ENCODE peak calls at places on chromosomes 12 and 14, in ten cellular contexts. T is esophagus squamous epithelium, D is K562, K is ascending aorta, S is gastrocnemius medialis, A is uterus, G is lower lobe of right lung, L is breast epithelium, E is thoracic aorta, P is lung. X is an unnamed sample. For H3K9me3, the result is how much of the 10 kb centered on the place peaks cover.

GRCh38 chr12:102800565-102800964 is 116.5 kb downstream of the PAH start:
- DNase-seq in T (no peak), D (no peak), K (no peak), S (no peak), A (no peak), G (no peak), L (no peak), E (no peak), P (no peak), X (no peak)

GRCh38 chr12:12748051-12748450 is 30.9 kb downstream of the CDKN1B start:
- DNase-seq in T (no peak), D (no peak), K (no peak), S (no peak), A (no peak), G (no peak), L (no peak), E (no peak), P (no peak), X (no peak)

GRCh38 chr12:48818831-48819590 is 715 bp downstream of the CACNB3 start:
- DNase-seq in T (no peak), D (no peak), K (no peak), S (no peak), A (peak), G (no peak), L (no peak), E (no peak), P (no peak), X (peak)

GRCh38 chr12:77003244-77003643 is 62.1 kb downstream of the E2F7 start:
- DNase-seq in T (no peak), D (no peak), K (no peak), S (no peak), A (no peak), G (no peak), L (no peak), E (no peak), P (no peak), X (no peak)

GRCh38 chr14:68730367-68730766 is 62.5 kb downstream of the ZFP36L1 start:
- DNase-seq in T (no peak), D (no peak), K (no peak), S (no peak), A (no peak), G (no peak), L (no peak), E (no peak), P (no peak), X (no peak)

GRCh38 chr14:28754209-28754985 is 12.2 kb upstream of the FOXG1 start:
- DNase-seq in T (no peak), D (peak), K (no peak), S (no peak), A (no peak), G (no peak), L (no peak), E (no peak), P (no peak), X (no peak)

GRCh38 chr14:63562414-63562813 is 19.2 kb upstream of the PPP2R5E start:
- DNase-seq in T (no peak), D (no peak), K (no peak), S (no peak), A (no peak), G (no peak), L (no peak), E (no peak), P (no peak), X (no peak)

GRCh38 chr14:103527408-103528157 is 1.4 kb upstream of the TRMT61A start:
- DNase-seq in T (no peak), D (no peak), K (no peak), S (no peak), A (no peak), G (no peak), L (no peak), E (no peak), P (no peak), X (no peak)

GRCh38 chr12:10395390-10395998 is 5.7 kb upstream of the KLRK1 start:
- DNase-seq in T (no peak), D (no peak), K (peak), S (peak), A (no peak), G (no peak), L (peak), E (no peak), P (no peak), X (no peak)

GRCh38 chr12:126708492-126708896 is 1558.5 kb upstream of the TMEM132C start:
- DNase-seq in T (no peak), D (no peak), K (no peak), S (no peak), A (no peak), G (no peak), L (no peak), E (no peak), P (no peak), X (no peak)

GRCh38 chr12:109773384-109774011 is 59.7 kb downstream of the TRPV4 start:
- DNase-seq in T (no peak), D (no peak), K (no peak), S (peak), A (no peak), G (peak), L (no peak), E (no peak), P (no peak), X (no peak)

GRCh38 chr14:84312551-84312950 is 1217.4 kb upstream of the FLRT2 start:
- DNase-seq in T (no peak), D (no peak), K (no peak), S (no peak), A (no peak), G (no peak), L (no peak), E (no peak), P (no peak), X (no peak)

GRCh38 chr12:4915752-4916151 is 6.0 kb downstream of the KCNA1 start:
- DNase-seq in T (no peak), D (no peak), K (no peak), S (no peak), A (no peak), G (no peak), L (no peak), E (no peak), P (no peak), X (no peak)

GRCh38 chr14:69726761-69727511 is 40.0 kb upstream of the SRSF5 start:
- DNase-seq in T (peak), D (peak), K (peak), S (peak), A (peak), G (peak), L (peak), E (no peak), P (peak), X (peak)

GRCh38 chr14:88386395-88386794 is 938 bp downstream of the SPATA7 start:
- DNase-seq in T (no peak), D (no peak), K (no peak), S (no peak), A (no peak), G (no peak), L (no peak), E (no peak), P (no peak), X (no peak)

GRCh38 chr12:10212623-10213131 is at the start of gene GABARAPL1:
- DNase-seq in T (peak), D (peak), K (peak), S (peak), A (peak), G (peak), L (peak), E (peak), P (peak), X (peak)

GRCh38 chr14:92460916-92461579 is 52.5 kb upstream of the RIN3 start:
- DNase-seq in T (no peak), D (no peak), K (peak), S (no peak), A (no peak), G (no peak), L (no peak), E (no peak), P (no peak), X (no peak)

GRCh38 chr12:22543246-22544037 is 900 bp downstream of the C2CD5 start:
- DNase-seq in T (peak), D (peak), K (peak), S (peak), A (peak), G (peak), L (peak), E (peak), P (peak), X (peak)

GRCh38 chr12:119225454-119225853 is 46.7 kb downstream of the HSPB8 start:
- DNase-seq in T (no peak), D (no peak), K (no peak), S (no peak), A (no peak), G (no peak), L (no peak), E (no peak), P (no peak), X (no peak)

GRCh38 chr14:85528882-85529585 is 910 bp upstream of the FLRT2 start:
- DNase-seq in T (no peak), D (no peak), K (peak), S (no peak), A (no peak), G (peak), L (no peak), E (no peak), P (no peak), X (no peak)

GRCh38 chr12:112350593-112351592 is 31.3 kb downstream of the HECTD4 start:
- DNase-seq in T (no peak), D (peak), K (no peak), S (no peak), A (no peak), G (no peak), L (no peak), E (no peak), P (no peak), X (no peak)

GRCh38 chr12:9391751-9392240 is 183.6 kb upstream of the PZP start:
- DNase-seq in T (no peak), D (no peak), K (no peak), S (no peak), A (no peak), G (no peak), L (no peak), E (no peak), P (no peak), X (no peak)

GRCh38 chr14:102524026-102524450 is 14.5 kb upstream of the ANKRD9 start:
- DNase-seq in T (no peak), D (no peak), K (no peak), S (no peak), A (no peak), G (no peak), L (no peak), E (no peak), P (no peak), X (no peak)

GRCh38 chr12:46985816-46986215 is 93.6 kb upstream of the PCED1B start:
- DNase-seq in T (no peak), D (no peak), K (no peak), S (no peak), A (no peak), G (no peak), L (no peak), E (no peak), P (no peak), X (no peak)

GRCh38 chr12:122875590-122876220 is 20.2 kb downstream of the VPS37B start:
- DNase-seq in T (no peak), D (no peak), K (peak), S (no peak), A (no peak), G (no peak), L (no peak), E (no peak), P (no peak), X (no peak)

GRCh38 chr12:77577756-77578155 is 252.9 kb upstream of the NAV3 start:
- DNase-seq in T (no peak), D (no peak), K (no peak), S (no peak), A (no peak), G (no peak), L (no peak), E (no peak), P (no peak), X (no peak)

GRCh38 chr14:39085933-39086332 is 17.1 kb downstream of the SEC23A start:
- DNase-seq in T (no peak), D (no peak), K (no peak), S (no peak), A (no peak), G (no peak), L (no peak), E (no peak), P (no peak), X (no peak)

GRCh38 chr14:78157855-78158436 is 12.2 kb upstream of the NRXN3 start:
- DNase-seq in T (no peak), D (peak), K (no peak), S (no peak), A (no peak), G (no peak), L (no peak), E (no peak), P (no peak), X (no peak)

GRCh38 chr12:130249376-130249775 is 87.1 kb downstream of the FZD10 start:
- DNase-seq in T (no peak), D (peak), K (no peak), S (no peak), A (no peak), G (no peak), L (no peak), E (no peak), P (no peak), X (no peak)

GRCh38 chr12:92065018-92065499 is 80.6 kb downstream of the BTG1 start:
- DNase-seq in T (no peak), D (no peak), K (no peak), S (no peak), A (peak), G (no peak), L (no peak), E (no peak), P (peak), X (no peak)

GRCh38 chr14:77061630-77062029 is 33.1 kb upstream of the IRF2BPL start:
- DNase-seq in T (no peak), D (no peak), K (no peak), S (no peak), A (no peak), G (no peak), L (no peak), E (no peak), P (no peak), X (no peak)

GRCh38 chr14:77058785-77059184 is 30.3 kb upstream of the IRF2BPL start:
- DNase-seq in T (no peak), D (no peak), K (no peak), S (no peak), A (no peak), G (no peak), L (no peak), E (no peak), P (no peak), X (no peak)

GRCh38 chr14:77062261-77062660 is 33.8 kb upstream of the IRF2BPL start:
- DNase-seq in T (no peak), D (no peak), K (no peak), S (no peak), A (no peak), G (no peak), L (no peak), E (no peak), P (no peak), X (no peak)

GRCh38 chr14:77058082-77058481 is 29.6 kb upstream of the IRF2BPL start:
- DNase-seq in T (no peak), D (no peak), K (no peak), S (no peak), A (no peak), G (no peak), L (no peak), E (no peak), P (no peak), X (no peak)

GRCh38 chr14:77059276-77059934 is 30.9 kb upstream of the IRF2BPL start:
- DNase-seq in T (no peak), D (peak), K (no peak), S (peak), A (peak), G (no peak), L (no peak), E (no peak), P (no peak), X (no peak)
- TF ChIP-seq CTCF in T (no peak), D (peak), K (no peak), S (peak), A (no peak), G (no peak), L (no peak), E (no peak), P (peak), X (no peak)

GRCh38 chr12:6945613-6946012 is 1.8 kb downstream of the C12orf57 start:
- DNase-seq in T (no peak), D (no peak), K (no peak), S (no peak), A (no peak), G (peak), L (no peak), E (no peak), P (no peak), X (no peak)

GRCh38 chr12:6946033-6946919 is 2.5 kb downstream of the C12orf57 start:
- DNase-seq in T (no peak), D (peak), K (peak), S (no peak), A (no peak), G (peak), L (peak), E (no peak), P (peak), X (peak)

GRCh38 chr12:6949063-6949594 is 2.0 kb upstream of the PTPN6 start:
- DNase-seq in T (no peak), D (no peak), K (no peak), S (no peak), A (no peak), G (peak), L (no peak), E (no peak), P (no peak), X (no peak)

GRCh38 chr12:6947615-6948014 is 3.5 kb upstream of the PTPN6 start:
- DNase-seq in T (no peak), D (no peak), K (no peak), S (no peak), A (no peak), G (peak), L (no peak), E (no peak), P (no peak), X (no peak)

DNA sequence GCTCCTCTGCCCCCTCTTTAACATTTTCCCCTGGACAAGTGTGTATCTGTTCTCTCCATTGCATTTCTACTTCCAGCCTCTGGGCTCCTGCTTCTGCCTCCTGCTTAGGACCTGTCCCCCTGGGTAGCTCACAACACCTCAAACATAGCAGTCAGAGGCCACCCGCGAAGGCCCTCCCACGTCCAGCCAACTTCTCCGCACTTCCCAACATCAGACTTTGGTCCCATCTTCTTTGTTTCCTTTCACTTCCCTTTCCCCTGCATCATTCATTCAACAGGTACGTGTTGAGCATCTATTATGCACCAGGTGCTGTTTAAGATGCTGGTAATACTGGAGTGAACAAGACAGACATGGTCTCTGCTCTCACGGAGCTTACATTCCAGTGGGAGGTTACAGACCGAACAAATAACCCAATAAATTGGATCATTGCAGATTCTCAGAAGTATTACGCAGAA is 3.1 kb downstream of the C12orf57 start:
- DNase-seq in T (no peak), D (no peak), K (no peak), S (no peak), A (no peak), G (peak), L (no peak), E (no peak), P (no peak), X (no peak)
- H3K27ac ChIP-seq in T (peak), D (no peak), K (no peak), S (peak), A (no peak), G (peak), L (peak), E (no peak), P (no peak), X (peak)

GRCh38 chr14:105933238-105933637 is 406.9 kb downstream of the TMEM121 start:
- DNase-seq in T (no peak), D (no peak), K (no peak), S (no peak), A (no peak), G (no peak), L (no peak), E (no peak), P (no peak), X (no peak)

GRCh38 chr14:105935384-105935783 is 409.0 kb downstream of the TMEM121 start:
- DNase-seq in T (no peak), D (no peak), K (no peak), S (no peak), A (no peak), G (no peak), L (no peak), E (no peak), P (no peak), X (no peak)

GRCh38 chr14:105929327-105930081 is 403.1 kb downstream of the TMEM121 start:
- DNase-seq in T (no peak), D (peak), K (peak), S (no peak), A (no peak), G (peak), L (no peak), E (no peak), P (no peak), X (no peak)

GRCh38 chr14:105930572-105930971 is 404.2 kb downstream of the TMEM121 start:
- DNase-seq in T (no peak), D (peak), K (peak), S (no peak), A (no peak), G (no peak), L (no peak), E (no peak), P (no peak), X (no peak)

DNA sequence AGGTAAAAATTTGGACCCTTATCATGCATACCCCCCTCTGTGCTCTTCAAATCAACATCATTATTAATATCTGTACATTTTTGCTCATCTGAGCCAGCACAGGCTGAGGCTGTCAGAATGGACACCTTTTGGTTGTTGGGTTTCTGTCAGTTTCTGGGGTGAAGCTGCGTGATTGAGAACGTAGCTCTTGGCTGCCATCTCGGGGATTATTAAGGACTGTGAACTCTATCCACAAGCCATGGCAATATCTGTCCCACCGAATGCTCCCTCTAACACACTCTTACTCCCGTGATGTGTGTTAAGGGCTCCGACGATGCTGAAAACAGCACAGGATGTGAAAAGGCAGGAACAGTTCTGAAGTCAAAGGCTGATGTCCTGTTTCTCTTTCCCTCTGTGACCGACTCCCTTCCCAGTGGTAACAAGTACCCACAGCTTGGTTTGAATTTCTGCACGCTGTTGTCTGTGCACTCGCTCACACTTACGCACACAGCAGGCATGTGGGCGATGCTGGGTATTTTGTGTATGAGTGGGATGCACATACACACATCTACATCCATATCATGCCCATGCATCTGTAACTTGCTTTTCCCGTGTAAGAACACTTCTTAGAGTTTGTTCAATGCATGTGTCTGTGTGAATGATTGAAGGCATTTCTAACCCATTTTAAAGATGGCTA is 405.6 kb downstream of the TMEM121 start:
- DNase-seq in T (no peak), D (peak), K (no peak), S (no peak), A (no peak), G (no peak), L (no peak), E (no peak), P (no peak), X (no peak)
- H3K9me3 ChIP-seq in T (under half), D (under half), K (under half), S (under half), A (under half), G (under half), L (under half), E (under half), P (under half), X (under half)

GRCh38 chr12:57473886-57474285 is 5.8 kb downstream of the ARHGAP9 start:
- DNase-seq in T (no peak), D (no peak), K (no peak), S (no peak), A (no peak), G (no peak), L (no peak), E (no peak), P (no peak), X (no peak)

GRCh38 chr12:57471661-57472060 is 8.0 kb downstream of the ARHGAP9 start:
- DNase-seq in T (no peak), D (no peak), K (no peak), S (no peak), A (no peak), G (no peak), L (no peak), E (no peak), P (no peak), X (no peak)

GRCh38 chr12:57470970-57471656 is 8.6 kb downstream of the ARHGAP9 start:
- DNase-seq in T (no peak), D (no peak), K (no peak), S (no peak), A (no peak), G (no peak), L (no peak), E (no peak), P (no peak), X (no peak)

GRCh38 chr12:57473392-57473791 is 6.3 kb downstream of the ARHGAP9 start:
- DNase-seq in T (no peak), D (no peak), K (no peak), S (no peak), A (no peak), G (no peak), L (no peak), E (no peak), P (no peak), X (no peak)

GRCh38 chr12:57472391-57472790 is 7.3 kb downstream of the ARHGAP9 start:
- DNase-seq in T (no peak), D (no peak), K (no peak), S (no peak), A (no peak), G (no peak), L (no peak), E (no peak), P (no peak), X (no peak)
- TF ChIP-seq CTCF in T (no peak), D (no peak), K (no peak), S (no peak), A (no peak), G (no peak), L (no peak), E (no peak), P (no peak), X (no peak)

GRCh38 chr12:58413794-58414193 is 472.4 kb downstream of the ATP23 start:
- DNase-seq in T (no peak), D (no peak), K (no peak), S (no peak), A (no peak), G (no peak), L (no peak), E (no peak), P (no peak), X (no peak)
- H3K27ac ChIP-seq in T (peak), D (no peak), K (peak), S (no peak), A (no peak), G (no peak), L (peak), E (no peak), P (no peak), X (no peak)

GRCh38 chr12:14258468-14258947 is 107.0 kb upstream of the ATF7IP start:
- DNase-seq in T (no peak), D (peak), K (no peak), S (no peak), A (peak), G (no peak), L (no peak), E (no peak), P (peak), X (no peak)
- H3K9me3 ChIP-seq in T (under half), D (under half), K (under half), S (under half), A (under half), G (under half), L (under half), E (under half), P (under half), X (under half)

GRCh38 chr12:120639771-120640721 is at the start of gene CABP1:
- DNase-seq in T (no peak), D (peak), K (no peak), S (no peak), A (no peak), G (no peak), L (no peak), E (no peak), P (no peak), X (peak)
- TF ChIP-seq CTCF in T (no peak), D (peak), K (no peak), S (no peak), A (no peak), G (peak), L (no peak), E (no peak), P (no peak), X (peak)